ENCODE peak calls at places on chromosomes 11 and 22, in ten cellular contexts. I is T1000; O is nephron progenitor cell; P is NAMALWA; K is mucosa of gallbladder; S is erythroblast; Z is stimulated activated CD8-positive, alpha-beta memory T cell treated with anti-CD3 and anti-CD28 coated beads, Interleukin-7, amount 100 ng/mL, for 1 hour; N is IMR-90; W is activated CD4-positive, alpha-beta T cell treated with anti-CD3 and anti-CD28 coated beads for 48 hours; R is kidney tubule cell. A is an unnamed sample.

GRCh38 chr22:27306771-27307170 is 494.8 kb downstream of the MN1 start:
- DNase-seq in K (no peak), I (no peak), P (no peak), N (no peak), S (no peak), O (no peak), Z (no peak), R (no peak), W (no peak), A (no peak)

GRCh38 chr11:62004473-62004872 is 37.0 kb upstream of the FTH1 start:
- DNase-seq in Z (no peak), R (peak; percentile 63), K (peak; percentile 18), N (peak; percentile 82), O (no peak), P (no peak), S (no peak), W (no peak), I (no peak), A (peak; percentile 96)

GRCh38 chr22:30245985-30246901 is at the start of gene LIF:
- DNase-seq in N (peak; percentile 86), O (peak; percentile 47), W (peak; percentile 75), K (no peak), P (no peak), R (peak; percentile 90), S (peak; percentile 50), Z (no peak), I (no peak), A (peak; percentile 74)

GRCh38 chr22:24954114-24954463 is 1.6 kb downstream of the KIAA1671 start:
- DNase-seq in K (no peak), I (no peak), W (no peak), O (no peak), N (no peak), P (no peak), Z (no peak), S (no peak), R (peak; percentile 52), A (peak; percentile 19)

GRCh38 chr11:12806113-12806512 is 131.9 kb downstream of the TEAD1 start:
- DNase-seq in S (no peak), W (no peak), P (no peak), K (no peak), N (peak; percentile 48), R (peak; percentile 33), O (no peak), I (no peak), Z (no peak), A (no peak)

GRCh38 chr22:24806663-24807001 is 621 bp downstream of the SGSM1 start:
- DNase-seq in I (no peak), W (no peak), O (peak; percentile 12), Z (no peak), R (no peak), N (no peak), S (no peak), K (no peak), P (no peak), A (no peak)

GRCh38 chr11:117704416-117705150 is 92.4 kb downstream of the DSCAML1 start:
- DNase-seq in K (no peak), R (no peak), Z (no peak), W (no peak), N (no peak), P (no peak), S (no peak), O (no peak), I (no peak), A (no peak)

GRCh38 chr11:4072668-4073285 is 21.8 kb upstream of the RRM1 start:
- DNase-seq in I (no peak), N (peak; percentile 80), S (peak; percentile 81), R (peak; percentile 73), W (peak; percentile 49), K (peak; percentile 66), P (peak; percentile 84), O (peak; percentile 45), Z (peak; percentile 17), A (peak; percentile 89)

GRCh38 chr11:34252651-34253050 is 105.2 kb downstream of the ABTB2 start:
- DNase-seq in S (no peak), I (no peak), O (no peak), K (no peak), Z (no peak), W (no peak), R (no peak), N (no peak), P (no peak), A (no peak)

GRCh38 chr22:37358917-37359316 is 68.4 kb downstream of the ELFN2 start:
- DNase-seq in S (no peak), P (no peak), K (no peak), W (no peak), I (no peak), Z (no peak), R (no peak), O (no peak), N (peak; percentile 39), A (peak; percentile 24)

GRCh38 chr11:32960553-32961164 is 55.0 kb upstream of the DEPDC7 start:
- DNase-seq in P (peak; percentile 75), S (peak; percentile 60), N (peak; percentile 71), O (no peak), W (no peak), Z (no peak), I (no peak), K (no peak), R (peak; percentile 55), A (peak; percentile 80)

GRCh38 chr22:47460870-47461269 is 698.4 kb downstream of the TBC1D22A start:
- DNase-seq in Z (no peak), N (no peak), P (no peak), S (no peak), I (no peak), W (no peak), O (no peak), K (no peak), R (no peak), A (no peak)

GRCh38 chr11:61488651-61489291 is 19.8 kb upstream of the LRRC10B start:
- DNase-seq in K (peak; percentile 72), P (no peak), Z (no peak), I (no peak), O (peak; percentile 80), W (no peak), S (no peak), R (peak; percentile 72), N (no peak), A (peak; percentile 57)

GRCh38 chr11:115869780-115870431 is 365.7 kb upstream of the CADM1 start:
- DNase-seq in N (peak; percentile 51), S (no peak), R (peak; percentile 67), P (peak; percentile 74), W (peak; percentile 15), Z (no peak), I (no peak), K (no peak), O (peak; percentile 32), A (no peak)

GRCh38 chr22:31102441-31103081 is 4.8 kb downstream of the SELENOM start:
- DNase-seq in P (no peak), Z (no peak), N (peak; percentile 98), I (peak; percentile 89), W (no peak), O (no peak), R (peak; percentile 59), K (peak; percentile 70), S (peak; percentile 23), A (peak; percentile 95)

GRCh38 chr11:23079382-23079813 is 219.1 kb upstream of the CCDC179 start:
- DNase-seq in P (no peak), N (peak; percentile 82), Z (no peak), K (no peak), W (no peak), I (no peak), S (no peak), R (peak; percentile 1), O (no peak), A (no peak)

GRCh38 chr22:25782831-25783230 is 40.8 kb downstream of the MYO18B start:
- DNase-seq in N (no peak), K (no peak), S (no peak), R (no peak), Z (no peak), P (no peak), W (no peak), O (no peak), I (no peak), A (no peak)

GRCh38 chr11:93844568-93844967 is 5.8 kb downstream of the VSTM5 start:
- DNase-seq in R (no peak), W (no peak), I (no peak), S (no peak), N (no peak), O (no peak), Z (no peak), K (no peak), P (no peak), A (no peak)

GRCh38 chr11:16086229-16086628 is 270.1 kb downstream of the SOX6 start:
- DNase-seq in R (peak; percentile 7), K (no peak), Z (no peak), W (no peak), S (no peak), I (no peak), O (peak; percentile 19), P (no peak), N (no peak), A (no peak)